ENCODE peak calls at places on chromosomes 12 and 14, in six cellular contexts. L, U, Z, M, X and T are unnamed samples.

GRCh38 chr14:25394356-25394755 is 344.4 kb upstream of the STXBP6 start:
- DNase-seq in L (no peak), U (peak; percentile 40), Z (no peak), M (no peak), X (no peak), T (no peak)

GRCh38 chr12:78964521-78964920 is 99.9 kb downstream of the SYT1 start:
- DNase-seq in L (no peak), U (no peak), Z (no peak), M (no peak), X (no peak), T (no peak)

GRCh38 chr14:50944647-50945413 is 547 bp upstream of the PYGL start:
- DNase-seq in L (peak; percentile 83), U (peak; percentile 80), Z (no peak), M (no peak), X (peak; percentile 57), T (peak; percentile 41)

GRCh38 chr12:43580601-43581000 is 28.6 kb upstream of the ADAMTS20 start:
- DNase-seq in L (no peak), U (no peak), Z (no peak), M (no peak), X (no peak), T (no peak)

GRCh38 chr12:61750604-61751003 is 509.6 kb upstream of the USP15 start:
- DNase-seq in L (no peak), U (no peak), Z (no peak), M (no peak), X (no peak), T (no peak)

GRCh38 chr12:108839011-108839889 is 18.1 kb downstream of the SSH1 start:
- DNase-seq in L (no peak), U (peak; percentile 82), Z (no peak), M (no peak), X (no peak), T (peak; percentile 91)

GRCh38 chr14:76963366-76963765 is 65.1 kb downstream of the IRF2BPL start:
- DNase-seq in L (no peak), U (no peak), Z (no peak), M (no peak), X (no peak), T (no peak)

GRCh38 chr12:52208424-52209165 is 16.8 kb upstream of the KRT80 start:
- DNase-seq in L (no peak), U (no peak), Z (no peak), M (no peak), X (no peak), T (no peak)

GRCh38 chr12:31228811-31229792 is 96.8 kb downstream of the SINHCAF start:
- DNase-seq in L (no peak), U (peak; percentile 35), Z (no peak), M (no peak), X (no peak), T (no peak)

GRCh38 chr12:28162697-28163096 is 27.6 kb upstream of the CCDC91 start:
- DNase-seq in L (no peak), U (no peak), Z (no peak), M (no peak), X (no peak), T (no peak)

GRCh38 chr14:27372771-27373170 is 774.9 kb upstream of the NOVA1 start:
- DNase-seq in L (no peak), U (no peak), Z (no peak), M (no peak), X (no peak), T (no peak)

GRCh38 chr14:83172363-83172762 is 1638.7 kb upstream of the SEL1L start:
- DNase-seq in L (no peak), U (no peak), Z (no peak), M (no peak), X (no peak), T (no peak)

GRCh38 chr14:74641581-74641980 is 29.5 kb upstream of the LTBP2 start:
- DNase-seq in L (no peak), U (no peak), Z (no peak), M (no peak), X (no peak), T (no peak)